ENCODE peak calls at places on chromosome 11, in five cellular contexts. One of them, this sample, is unnamed.

GRCh38 chr11:46649180-46649738 is 31.9 kb downstream of the ATG13 start:
- DNase-seq in DND-41: no peak
- DNase-seq in body of pancreas: peak
- DNase-seq in colonic mucosa: peak
- DNase-seq in right lobe of liver: peak
- DNase-seq in this sample: peak

GRCh38 chr11:121591405-121592033 is 138.8 kb upstream of the SORL1-AS1 start:
- DNase-seq in DND-41: peak
- DNase-seq in body of pancreas: peak
- DNase-seq in colonic mucosa: peak
- DNase-seq in right lobe of liver: peak
- DNase-seq in this sample: peak

GRCh38 chr11:66694056-66694410 is 16.3 kb upstream of the RBM4B start:
- DNase-seq in DND-41: no peak
- DNase-seq in body of pancreas: no peak
- DNase-seq in colonic mucosa: no peak
- DNase-seq in right lobe of liver: no peak
- DNase-seq in this sample: no peak

GRCh38 chr11:122344281-122344680 is 228.3 kb upstream of the BLID start:
- DNase-seq in DND-41: no peak
- DNase-seq in body of pancreas: no peak
- DNase-seq in colonic mucosa: no peak
- DNase-seq in right lobe of liver: no peak
- DNase-seq in this sample: peak

GRCh38 chr11:125073616-125074483 is 10.7 kb downstream of the SLC37A2 start:
- DNase-seq in DND-41: no peak
- DNase-seq in body of pancreas: no peak
- DNase-seq in colonic mucosa: no peak
- DNase-seq in right lobe of liver: no peak
- DNase-seq in this sample: no peak

GRCh38 chr11:27020736-27021135 is 19.9 kb upstream of the BBOX1 start:
- DNase-seq in DND-41: no peak
- DNase-seq in body of pancreas: no peak
- DNase-seq in colonic mucosa: no peak
- DNase-seq in right lobe of liver: no peak
- DNase-seq in this sample: peak

GRCh38 chr11:108871152-108871551 is 206.3 kb downstream of the DDX10 start:
- DNase-seq in DND-41: peak
- DNase-seq in body of pancreas: peak
- DNase-seq in colonic mucosa: no peak
- DNase-seq in right lobe of liver: no peak
- DNase-seq in this sample: peak

GRCh38 chr11:79506734-79507344 is 66.0 kb upstream of the TENM4 start:
- DNase-seq in DND-41: no peak
- DNase-seq in body of pancreas: no peak
- DNase-seq in colonic mucosa: no peak
- DNase-seq in right lobe of liver: no peak
- DNase-seq in this sample: no peak

GRCh38 chr11:8168485-8169257 is at the start of gene RIC3:
- DNase-seq in DND-41: no peak
- DNase-seq in body of pancreas: peak
- DNase-seq in colonic mucosa: no peak
- DNase-seq in right lobe of liver: peak
- DNase-seq in this sample: no peak

GRCh38 chr11:75337195-75337654 is 14.2 kb downstream of the ARRB1 start:
- DNase-seq in DND-41: no peak
- DNase-seq in body of pancreas: no peak
- DNase-seq in colonic mucosa: no peak
- DNase-seq in right lobe of liver: no peak
- DNase-seq in this sample: peak

GRCh38 chr11:89067264-89067663 is 1.5 kb upstream of the GRM5 start:
- DNase-seq in DND-41: no peak
- DNase-seq in body of pancreas: no peak
- DNase-seq in colonic mucosa: no peak
- DNase-seq in right lobe of liver: no peak
- DNase-seq in this sample: no peak

GRCh38 chr11:86149813-86150212 is 80.9 kb upstream of the PICALM start:
- DNase-seq in DND-41: no peak
- DNase-seq in body of pancreas: no peak
- DNase-seq in colonic mucosa: no peak
- DNase-seq in right lobe of liver: no peak
- DNase-seq in this sample: no peak

GRCh38 chr11:1835671-1836010 is 851 bp downstream of the SYT8 start:
- DNase-seq in DND-41: no peak
- DNase-seq in body of pancreas: no peak
- DNase-seq in colonic mucosa: no peak
- DNase-seq in right lobe of liver: no peak
- DNase-seq in this sample: no peak

GRCh38 chr11:71504526-71504925 is 22.5 kb upstream of the KRTAP5-7 start:
- DNase-seq in DND-41: no peak
- DNase-seq in body of pancreas: no peak
- DNase-seq in colonic mucosa: no peak
- DNase-seq in right lobe of liver: no peak
- DNase-seq in this sample: no peak

GRCh38 chr11:1042626-1043562 is 6.4 kb upstream of the MUC6 start:
- DNase-seq in DND-41: no peak
- DNase-seq in body of pancreas: no peak
- DNase-seq in colonic mucosa: no peak
- DNase-seq in right lobe of liver: no peak
- DNase-seq in this sample: no peak

GRCh38 chr11:45149483-45150056 is 3.1 kb downstream of the PRDM11 start:
- DNase-seq in DND-41: no peak
- DNase-seq in body of pancreas: no peak
- DNase-seq in colonic mucosa: peak
- DNase-seq in right lobe of liver: no peak
- DNase-seq in this sample: no peak

GRCh38 chr11:87463486-87464102 is 425.9 kb downstream of the TMEM135 start:
- DNase-seq in DND-41: no peak
- DNase-seq in body of pancreas: no peak
- DNase-seq in colonic mucosa: no peak
- DNase-seq in right lobe of liver: no peak
- DNase-seq in this sample: peak

GRCh38 chr11:75468534-75469340 is 35.7 kb upstream of the KLHL35 start:
- DNase-seq in DND-41: no peak
- DNase-seq in body of pancreas: peak
- DNase-seq in colonic mucosa: no peak
- DNase-seq in right lobe of liver: peak
- DNase-seq in this sample: peak

GRCh38 chr11:11843233-11843632 is 1.5 kb downstream of the USP47 start:
- DNase-seq in DND-41: no peak
- DNase-seq in body of pancreas: peak
- DNase-seq in colonic mucosa: no peak
- DNase-seq in right lobe of liver: no peak
- DNase-seq in this sample: peak

GRCh38 chr11:71449596-71449995 is 1.4 kb upstream of the DHCR7 start:
- DNase-seq in DND-41: no peak
- DNase-seq in body of pancreas: no peak
- DNase-seq in colonic mucosa: no peak
- DNase-seq in right lobe of liver: peak
- DNase-seq in this sample: no peak

GRCh38 chr11:114254571-114255146 is 41.5 kb upstream of the NNMT start:
- DNase-seq in DND-41: no peak
- DNase-seq in body of pancreas: no peak
- DNase-seq in colonic mucosa: no peak
- DNase-seq in right lobe of liver: no peak
- DNase-seq in this sample: no peak

GRCh38 chr11:12402027-12402426 is 24.7 kb downstream of the PARVA start:
- DNase-seq in DND-41: no peak
- DNase-seq in body of pancreas: no peak
- DNase-seq in colonic mucosa: no peak
- DNase-seq in right lobe of liver: no peak
- DNase-seq in this sample: no peak

GRCh38 chr11:12122083-12122482 is 11.7 kb downstream of the MICAL2 start:
- DNase-seq in DND-41: no peak
- DNase-seq in body of pancreas: peak
- DNase-seq in colonic mucosa: no peak
- DNase-seq in right lobe of liver: no peak
- DNase-seq in this sample: no peak

DNA sequence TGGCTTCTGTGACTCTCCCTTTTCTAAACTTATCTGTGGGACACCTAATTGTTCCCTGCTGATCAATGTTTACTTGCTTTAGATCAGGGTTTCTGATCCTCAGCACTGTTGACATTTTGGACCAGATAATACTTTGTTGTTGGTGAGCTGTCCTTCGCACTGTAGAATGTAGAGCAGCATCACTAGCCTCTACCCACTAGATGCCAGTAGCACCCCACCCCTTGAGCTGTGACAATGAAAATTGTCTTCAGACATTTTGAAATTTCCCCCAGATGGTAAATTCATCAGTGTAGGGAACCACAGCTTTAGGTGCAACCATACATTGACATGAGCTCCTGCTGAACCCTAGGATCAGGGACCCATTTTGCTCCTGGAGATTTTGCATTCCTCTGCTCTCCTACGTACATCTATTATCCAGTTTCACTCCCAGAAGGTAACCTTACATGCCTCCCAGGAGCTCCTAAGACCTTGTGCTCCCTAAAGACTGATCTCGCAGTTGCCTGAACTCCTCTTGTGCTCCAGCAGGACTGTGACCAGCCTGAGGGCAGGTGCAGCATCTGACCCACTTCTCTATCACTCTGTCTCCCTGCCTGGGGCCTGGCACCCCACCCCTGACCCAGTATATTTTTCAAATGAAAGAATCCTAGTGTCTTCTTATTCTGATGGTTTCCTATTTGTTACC is 107.8 kb downstream of the FAR1 start:
- DNase-seq in DND-41: no peak
- DNase-seq in body of pancreas: no peak
- DNase-seq in colonic mucosa: no peak
- DNase-seq in right lobe of liver: no peak
- DNase-seq in this sample: no peak
- TF ChIP-seq CTCF in DND-41: peak
- TF ChIP-seq CTCF in body of pancreas: no peak
- TF ChIP-seq CTCF in colonic mucosa: no peak
- TF ChIP-seq CTCF in right lobe of liver: no peak
- TF ChIP-seq CTCF in this sample: peak

GRCh38 chr11:62709262-62710000 is 2.0 kb downstream of the GNG3 start:
- DNase-seq in DND-41: peak
- DNase-seq in body of pancreas: peak
- DNase-seq in colonic mucosa: peak
- DNase-seq in right lobe of liver: peak
- DNase-seq in this sample: peak
- H3K4me3 ChIP-seq in DND-41: peak
- H3K4me3 ChIP-seq in body of pancreas: no peak
- H3K4me3 ChIP-seq in colonic mucosa: peak
- H3K4me3 ChIP-seq in right lobe of liver: peak
- H3K4me3 ChIP-seq in this sample: peak

DNA sequence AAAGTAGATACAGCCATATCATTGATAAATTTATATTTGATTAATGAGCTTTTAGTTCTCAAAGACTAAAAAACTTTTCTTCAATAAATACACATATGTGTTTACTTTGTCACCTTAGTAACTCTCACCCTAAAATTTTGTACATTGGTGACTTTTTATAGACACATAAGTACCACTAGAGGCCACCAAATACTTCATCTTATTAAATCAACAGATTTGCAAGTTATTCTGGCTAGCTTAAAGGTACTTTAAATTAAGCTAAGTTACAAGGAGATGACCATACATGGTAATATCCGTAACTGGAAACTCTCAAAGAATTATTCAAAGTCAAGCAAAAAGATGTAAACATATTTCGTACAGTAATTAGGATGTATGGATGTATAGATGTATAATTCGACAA is 112.2 kb downstream of the SBF2 start:
- DNase-seq in DND-41: no peak
- DNase-seq in body of pancreas: no peak
- DNase-seq in colonic mucosa: no peak
- DNase-seq in right lobe of liver: no peak
- DNase-seq in this sample: peak
- TF ChIP-seq CTCF in DND-41: no peak
- TF ChIP-seq CTCF in body of pancreas: no peak
- TF ChIP-seq CTCF in colonic mucosa: no peak
- TF ChIP-seq CTCF in right lobe of liver: peak
- TF ChIP-seq CTCF in this sample: no peak

GRCh38 chr11:102319544-102319943 is 2.3 kb downstream of the BIRC3 start:
- DNase-seq in DND-41: no peak
- DNase-seq in body of pancreas: no peak
- DNase-seq in colonic mucosa: no peak
- DNase-seq in right lobe of liver: no peak
- DNase-seq in this sample: no peak
- H3K4me3 ChIP-seq in DND-41: no peak
- H3K4me3 ChIP-seq in body of pancreas: no peak
- H3K4me3 ChIP-seq in colonic mucosa: peak
- H3K4me3 ChIP-seq in right lobe of liver: no peak
- H3K4me3 ChIP-seq in this sample: no peak